ENCODE peak calls at places on chromosomes 5 and 9, in seven cellular contexts. X is posterior cingulate gyrus; O is stimulated activated CD4-positive, alpha-beta T cell treated with anti-CD3 and anti-CD28 coated beads, Interleukin-15, amount 100 ng/mL, for 24 hours; T is T follicular helper cell; Y is type B pancreatic cell; Z is activated CD4-positive, alpha-beta T cell treated with anti-CD3 and anti-CD28 coated beads, Interleukin-2, amount 50 U/mL, for 1 hour; J is mucosa of descending colon. N is an unnamed sample.

GRCh38 chr9:117783828-117784227 is 79.6 kb downstream of the TLR4 start:
- DNase-seq in T (no peak), J (peak; percentile 29), O (peak; percentile 13), Z (no peak), Y (no peak), X (no peak), N (peak; percentile 46)

GRCh38 chr5:178286226-178287090 is 53.9 kb upstream of the PHYKPL start:
- DNase-seq in Y (no peak), Z (no peak), X (peak; percentile 74), J (no peak), O (no peak), T (no peak), N (no peak)

GRCh38 chr9:87685871-87686519 is 39.9 kb upstream of the CTSL start:
- DNase-seq in T (no peak), O (peak; percentile 17), J (no peak), X (peak; percentile 81), Z (no peak), Y (peak; percentile 47), N (no peak)

GRCh38 chr5:52777186-52777585 is 10.5 kb upstream of the ITGA1 start:
- DNase-seq in T (no peak), X (no peak), J (no peak), O (no peak), Y (no peak), Z (no peak), N (no peak)

GRCh38 chr5:146340260-146341081 is 1.8 kb downstream of the POU4F3 start:
- DNase-seq in J (peak; percentile 36), O (peak; percentile 62), X (peak; percentile 76), T (no peak), Z (no peak), Y (peak; percentile 80), N (peak; percentile 23)

GRCh38 chr9:35415769-35416427 is 74.0 kb upstream of the RUSC2 start:
- DNase-seq in Y (no peak), J (no peak), T (no peak), Z (no peak), O (no peak), X (no peak), N (no peak)

GRCh38 chr5:161058751-161059150 is 206.7 kb upstream of the ATP10B start:
- DNase-seq in Y (no peak), J (no peak), Z (no peak), O (no peak), T (no peak), X (no peak), N (no peak)

GRCh38 chr5:55708732-55709131 is 3.4 kb downstream of the SLC38A9 start:
- DNase-seq in J (no peak), O (no peak), Y (no peak), X (no peak), T (no peak), Z (no peak), N (no peak)

GRCh38 chr5:140142802-140143201 is 17.1 kb downstream of the IGIP start:
- DNase-seq in J (no peak), Z (no peak), Y (no peak), T (no peak), X (no peak), O (no peak), N (no peak)

GRCh38 chr5:32067774-32068173 is 106.3 kb downstream of the GOLPH3 start:
- DNase-seq in T (no peak), Y (no peak), Z (no peak), X (no peak), J (no peak), O (no peak), N (no peak)

GRCh38 chr5:6490246-6490645 is 41.6 kb downstream of the UBE2QL1 start:
- DNase-seq in Z (no peak), Y (no peak), X (no peak), J (no peak), O (no peak), T (no peak), N (no peak)

GRCh38 chr5:36675244-36675643 is 68.8 kb downstream of the SLC1A3 start:
- DNase-seq in Z (no peak), O (no peak), Y (no peak), T (no peak), J (no peak), X (no peak), N (no peak)

GRCh38 chr9:136138566-136138965 is 19.9 kb upstream of the TMEM250 start:
- DNase-seq in J (peak; percentile 60), T (peak; percentile 17), X (no peak), Z (peak; percentile 35), O (peak; percentile 63), Y (no peak), N (no peak)

GRCh38 chr9:38298904-38299303 is 93.6 kb upstream of the ALDH1B1 start:
- DNase-seq in Z (no peak), T (no peak), O (no peak), Y (no peak), X (no peak), J (no peak), N (no peak)

GRCh38 chr5:92391-93220 is 638 bp downstream of the PLEKHG4B start:
- DNase-seq in T (no peak), J (no peak), O (no peak), Y (no peak), X (peak; percentile 72), Z (no peak), N (no peak)

GRCh38 chr9:97504381-97505216 is 3.1 kb downstream of the TMOD1 start:
- DNase-seq in Z (no peak), X (no peak), Y (no peak), T (no peak), O (no peak), J (no peak), N (no peak)

GRCh38 chr5:86403190-86403589 is 214.6 kb upstream of the COX7C start:
- DNase-seq in T (no peak), O (no peak), X (no peak), J (no peak), Y (no peak), Z (no peak), N (no peak)

GRCh38 chr5:172905346-172905756 is 53.9 kb upstream of the RPL26L1 start:
- DNase-seq in J (no peak), O (no peak), T (no peak), Z (no peak), Y (no peak), X (peak; percentile 93), N (no peak)

GRCh38 chr9:120513825-120514598 is 66.0 kb downstream of the CDK5RAP2 start:
- DNase-seq in J (no peak), O (no peak), Z (no peak), T (no peak), X (peak; percentile 86), Y (no peak), N (no peak)

GRCh38 chr9:128633601-128634000 is 23.0 kb downstream of the DYNC2I2 start:
- DNase-seq in T (no peak), X (peak; percentile 75), O (no peak), J (peak; percentile 18), Z (no peak), Y (no peak), N (no peak)

GRCh38 chr5:1661831-1662558 is 137.6 kb downstream of the MRPL36 start:
- DNase-seq in T (no peak), Z (no peak), Y (peak; percentile 62), J (no peak), O (no peak), X (no peak), N (no peak)

GRCh38 chr5:61881821-61882220 is 424.2 kb upstream of the KIF2A start:
- DNase-seq in Y (no peak), O (no peak), J (no peak), T (no peak), X (peak; percentile 82), Z (no peak), N (no peak)

GRCh38 chr9:37328561-37329227 is 93.8 kb upstream of the GRHPR start:
- DNase-seq in Z (no peak), X (no peak), Y (no peak), O (no peak), J (no peak), T (no peak), N (no peak)

GRCh38 chr9:85569988-85570387 is 171.8 kb downstream of the AGTPBP1 start:
- DNase-seq in Z (no peak), X (no peak), T (no peak), O (no peak), Y (no peak), J (no peak), N (no peak)

GRCh38 chr5:93497101-93497500 is 83.9 kb downstream of the NR2F1-AS1 start:
- DNase-seq in Y (no peak), T (no peak), J (no peak), O (no peak), Z (no peak), X (no peak), N (no peak)

GRCh38 chr9:135255033-135255842 is 167.8 kb downstream of the OLFM1 start:
- DNase-seq in T (no peak), J (no peak), Z (no peak), X (peak; percentile 79), O (no peak), Y (no peak), N (no peak)

GRCh38 chr5:151345808-151346478 is 1.4 kb downstream of the SLC36A2 start:
- DNase-seq in Y (no peak), J (no peak), Z (no peak), O (no peak), X (no peak), T (no peak), N (no peak)

GRCh38 chr5:127492854-127493738 is 24.3 kb upstream of the PRRC1 start:
- DNase-seq in J (no peak), Z (no peak), Y (no peak), X (no peak), O (no peak), T (no peak), N (peak; percentile 38)

GRCh38 chr5:77958642-77959315 is 182.6 kb upstream of the TBCA start:
- DNase-seq in X (no peak), Y (no peak), Z (no peak), O (no peak), T (no peak), J (no peak), N (no peak)

GRCh38 chr9:134515026-134515821 is 126.4 kb upstream of the COL5A1 start:
- DNase-seq in X (peak; percentile 51), T (no peak), O (no peak), Z (no peak), J (no peak), Y (no peak), N (no peak)

N was measured in CD4-positive, alpha-beta memory T cell.